ENCODE peak calls at places on chromosomes 1 and 21, in eight cellular contexts. T is GM06990; G is AG04450; R is CD8-positive, alpha-beta memory T cell; H is GM23338; B is kidney; Q is HCT116; L is MM.1S. A is an unnamed sample.

GRCh38 chr1:152495066-152495675 is 15.4 kb upstream of the LCE5A start:
- DNase-seq in T (no peak), G (no peak), R (no peak), H (peak), B (no peak), Q (no peak), L (peak), A (peak)

GRCh38 chr1:156086256-156086662 is 4.0 kb upstream of the MEX3A start:
- DNase-seq in T (no peak), G (no peak), R (no peak), H (no peak), B (no peak), Q (no peak), L (no peak), A (no peak)

GRCh38 chr1:113519561-113519960 is 129.2 kb downstream of the MAGI3 start:
- DNase-seq in T (no peak), G (no peak), R (no peak), H (no peak), B (no peak), Q (no peak), L (no peak), A (no peak)

GRCh38 chr1:17635811-17636210 is 96.3 kb downstream of the ARHGEF10L start:
- DNase-seq in T (peak), G (no peak), R (no peak), H (no peak), B (no peak), Q (no peak), L (no peak), A (no peak)

GRCh38 chr1:2108213-2108876 is 58.1 kb downstream of the PRKCZ start:
- DNase-seq in T (no peak), G (peak), R (no peak), H (peak), B (peak), Q (peak), L (no peak), A (no peak)

GRCh38 chr1:164783778-164784555 is 225.0 kb downstream of the PBX1 start:
- DNase-seq in T (no peak), G (no peak), R (no peak), H (no peak), B (no peak), Q (no peak), L (no peak), A (no peak)

GRCh38 chr1:81157686-81158085 is 643.0 kb upstream of the ADGRL2 start:
- DNase-seq in T (no peak), G (no peak), R (no peak), H (no peak), B (no peak), Q (no peak), L (no peak), A (no peak)

GRCh38 chr1:30520461-30520860 is 202.9 kb downstream of the MATN1 start:
- DNase-seq in T (no peak), G (no peak), R (no peak), H (no peak), B (no peak), Q (no peak), L (no peak), A (no peak)

GRCh38 chr1:204249736-204250427 is 36.1 kb upstream of the GOLT1A start:
- DNase-seq in T (no peak), G (no peak), R (no peak), H (no peak), B (no peak), Q (no peak), L (no peak), A (no peak)

GRCh38 chr1:204251286-204251685 is 37.5 kb upstream of the GOLT1A start:
- DNase-seq in T (no peak), G (no peak), R (no peak), H (no peak), B (no peak), Q (no peak), L (no peak), A (no peak)

GRCh38 chr1:204250428-204251030 is 36.7 kb upstream of the GOLT1A start:
- DNase-seq in T (no peak), G (no peak), R (no peak), H (no peak), B (no peak), Q (no peak), L (no peak), A (no peak)

GRCh38 chr1:204246876-204247275 is 33.1 kb upstream of the GOLT1A start:
- DNase-seq in T (no peak), G (no peak), R (no peak), H (no peak), B (no peak), Q (no peak), L (no peak), A (no peak)

DNA sequence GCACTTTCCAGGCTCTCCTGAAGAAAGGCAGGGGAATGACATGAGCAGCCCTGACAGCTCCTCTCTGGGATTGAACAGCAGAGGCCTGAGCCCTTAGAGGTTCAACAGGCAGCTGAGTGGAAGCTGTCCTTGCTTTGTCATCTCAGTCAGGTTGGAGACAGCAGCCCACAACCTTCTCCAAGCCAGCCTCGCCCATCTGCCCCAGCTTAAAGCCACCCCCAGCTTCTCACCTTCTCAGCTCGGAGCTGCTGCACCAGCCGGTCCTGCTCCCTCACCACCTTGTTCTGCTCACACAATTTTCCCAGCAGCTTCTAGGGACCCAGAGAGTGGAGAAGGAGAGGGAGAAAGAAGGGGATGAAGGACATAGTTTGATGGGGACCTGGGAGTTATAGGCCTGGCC is 35.2 kb upstream of the GOLT1A start:
- DNase-seq in T (no peak), G (no peak), R (no peak), H (no peak), B (no peak), Q (no peak), L (no peak), A (no peak)
- H3K4me3 ChIP-seq in T (no peak), G (no peak), R (no peak), H (no peak), B (no peak), Q (no peak), L (no peak), A (no peak)

GRCh38 chr1:107175102-107175501 is 34.3 kb downstream of the NTNG1 start:
- DNase-seq in T (no peak), G (no peak), R (no peak), H (peak), B (no peak), Q (no peak), L (no peak), A (no peak)
- H3K4me3 ChIP-seq in T (no peak), G (no peak), R (no peak), H (no peak), B (no peak), Q (no peak), L (no peak), A (no peak)

GRCh38 chr1:27418786-27419185 is 26.4 kb downstream of the GPR3 start:
- DNase-seq in T (no peak), G (no peak), R (no peak), H (peak), B (no peak), Q (no peak), L (no peak), A (no peak)

GRCh38 chr1:27413004-27413403 is 20.6 kb downstream of the GPR3 start:
- DNase-seq in T (no peak), G (no peak), R (no peak), H (no peak), B (no peak), Q (no peak), L (no peak), A (no peak)

GRCh38 chr1:27416387-27417111 is 24.1 kb downstream of the GPR3 start:
- DNase-seq in T (peak), G (no peak), R (no peak), H (peak), B (no peak), Q (peak), L (peak), A (peak)

GRCh38 chr1:27423701-27424100 is 31.3 kb downstream of the GPR3 start:
- DNase-seq in T (no peak), G (no peak), R (no peak), H (no peak), B (no peak), Q (no peak), L (no peak), A (no peak)

DNA sequence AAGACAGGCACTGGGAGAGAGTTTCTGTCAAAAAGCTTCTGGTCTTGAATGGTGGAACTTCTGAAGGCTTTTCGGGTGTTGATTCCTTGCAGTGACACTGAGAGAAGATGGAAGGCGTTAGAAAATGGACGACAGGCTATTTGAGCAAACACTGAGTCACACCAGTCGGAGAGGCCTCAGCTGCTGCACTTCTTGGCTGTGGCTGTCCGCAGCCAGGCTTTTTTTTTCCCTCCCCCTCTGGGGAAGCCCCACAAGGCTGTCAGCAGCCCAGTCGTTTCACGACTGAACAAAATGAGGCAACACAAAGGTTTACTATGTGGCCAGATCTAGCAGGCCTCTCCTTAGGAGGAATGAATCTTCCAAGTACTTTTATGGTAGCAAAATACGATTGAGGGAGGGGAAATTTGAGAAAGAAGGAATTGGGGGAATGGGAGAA is 25.9 kb downstream of the GPR3 start:
- DNase-seq in T (peak), G (peak), R (no peak), H (no peak), B (peak), Q (no peak), L (peak), A (no peak)
- H3K4me3 ChIP-seq in T (no peak), G (no peak), R (no peak), H (no peak), B (no peak), Q (no peak), L (no peak), A (no peak)

DNA sequence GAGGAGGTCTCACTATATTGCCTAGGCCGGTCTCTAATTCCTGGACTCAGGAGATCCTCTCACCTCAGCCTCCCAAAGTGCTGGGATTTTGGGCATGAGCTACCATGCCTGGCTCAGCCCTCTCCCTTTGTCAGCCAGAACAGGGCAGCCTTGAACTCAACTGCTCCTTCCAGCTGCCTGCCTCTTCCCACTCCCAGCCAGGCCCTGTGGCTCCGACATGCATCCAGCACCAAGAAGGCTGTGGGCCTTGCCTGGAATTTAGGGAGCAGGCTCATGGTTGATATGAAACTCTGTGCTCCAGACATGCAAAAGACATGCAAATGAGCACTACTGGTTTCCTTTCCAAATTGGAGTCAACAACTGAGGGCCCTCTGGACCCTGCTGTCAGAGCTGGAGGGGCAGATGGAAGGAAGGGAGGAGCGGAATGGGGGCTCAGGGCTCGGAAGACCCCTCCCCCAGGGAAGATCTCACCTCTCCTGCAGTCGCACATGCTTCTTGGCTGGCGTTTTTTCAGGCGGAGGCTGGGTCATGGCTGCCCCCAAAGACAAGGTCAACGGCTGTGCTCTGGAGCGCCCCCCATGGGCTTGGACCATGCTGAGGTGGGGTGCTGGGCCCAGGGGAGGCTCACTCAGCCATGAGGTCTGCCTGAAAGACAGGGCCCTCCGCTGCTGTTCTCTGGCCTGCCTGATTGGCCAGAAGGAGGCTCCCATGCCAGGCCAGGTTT is 1.4 kb downstream of the PTPN7 start:
- DNase-seq in T (peak), G (no peak), R (no peak), H (peak), B (peak), Q (no peak), L (peak), A (no peak)
- H3K4me3 ChIP-seq in T (peak), G (no peak), R (peak), H (no peak), B (no peak), Q (no peak), L (peak), A (peak)

GRCh38 chr21:38476385-38476784 is 21.9 kb downstream of the ERG start:
- DNase-seq in T (no peak), G (no peak), R (no peak), H (no peak), B (no peak), Q (no peak), L (no peak), A (peak)

GRCh38 chr21:38477241-38477640 is 21.0 kb downstream of the ERG start:
- DNase-seq in T (no peak), G (no peak), R (no peak), H (no peak), B (no peak), Q (no peak), L (peak), A (peak)

GRCh38 chr21:38478782-38479181 is 19.5 kb downstream of the ERG start:
- DNase-seq in T (no peak), G (no peak), R (no peak), H (no peak), B (no peak), Q (no peak), L (peak), A (peak)

GRCh38 chr21:38475519-38475918 is 22.8 kb downstream of the ERG start:
- DNase-seq in T (no peak), G (no peak), R (no peak), H (peak), B (no peak), Q (no peak), L (no peak), A (peak)

DNA sequence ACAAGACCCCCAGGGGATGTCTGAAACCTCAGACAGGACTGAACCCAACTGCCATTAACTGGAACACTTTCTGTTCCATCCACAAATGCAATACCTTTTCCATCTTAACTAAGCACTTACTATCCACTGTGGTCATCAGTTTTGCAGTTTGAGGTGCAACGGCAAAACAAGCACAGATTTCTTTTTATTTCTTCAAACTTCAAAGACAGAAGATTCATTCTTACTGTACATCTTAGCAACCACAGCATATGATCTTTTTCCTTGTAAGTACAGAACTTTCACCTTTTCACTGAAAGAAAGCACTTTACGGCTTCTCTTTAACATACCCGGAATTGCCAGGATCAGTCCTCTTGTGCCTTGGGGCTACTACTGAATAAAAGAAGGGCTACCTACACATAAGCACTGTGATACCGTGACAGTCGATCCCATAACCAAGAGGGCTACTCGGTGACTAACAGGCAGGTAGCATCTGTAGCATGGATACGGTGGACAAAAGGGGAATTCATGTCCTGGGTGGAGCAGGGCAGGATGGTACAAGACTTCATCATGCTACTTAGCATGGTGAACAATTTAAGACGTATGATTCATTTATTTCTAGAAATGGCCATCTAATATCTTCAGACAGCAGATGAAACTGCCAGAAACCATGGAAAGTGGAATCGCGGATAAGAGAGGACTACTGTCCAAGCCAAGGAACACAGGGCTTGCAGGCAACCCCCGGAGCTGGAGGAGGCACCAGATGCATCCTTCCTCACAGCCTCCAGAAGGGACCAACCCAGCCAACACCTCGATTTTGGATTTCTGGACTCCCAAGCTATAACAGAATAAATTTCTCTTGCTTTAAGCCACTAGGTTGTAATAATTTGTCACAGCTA is 18.4 kb downstream of the ERG start:
- DNase-seq in T (no peak), G (no peak), R (no peak), H (no peak), B (no peak), Q (no peak), L (no peak), A (peak)
- H3K4me3 ChIP-seq in T (no peak), G (no peak), R (no peak), H (no peak), B (no peak), Q (no peak), L (no peak), A (no peak)

A was measured in Jurkat, Clone E6-1.